ENCODE peak calls at places on chromosomes 12 and 14, in nine cellular contexts. C is choroid plexus epithelial cell, O is sigmoid colon, G is tibial artery, V is transverse colon, P is left ventricle myocardium inferior, J is epithelial cell of esophagus, F is uterus, U is Peyer's patch. D is an unnamed sample.

GRCh38 chr12:128137140-128137539 is 129.8 kb upstream of the TMEM132C start:
- DNase-seq in C (no peak), O (no peak), G (no peak), V (no peak), P (no peak), J (no peak), F (no peak), U (no peak), D (no peak)

GRCh38 chr14:91331761-91332447 is 85.7 kb downstream of the CCDC88C start:
- DNase-seq in C (no peak), O (no peak), G (no peak), V (peak), P (peak), J (no peak), F (no peak), U (peak), D (no peak)

GRCh38 chr14:67566908-67567307 is 33.2 kb downstream of the PIGH start:
- DNase-seq in C (peak), O (peak), G (peak), V (no peak), P (no peak), J (peak), F (no peak), U (peak), D (no peak)

GRCh38 chr12:9647825-9648700 is 21.4 kb upstream of the CLEC2D start:
- DNase-seq in C (peak), O (peak), G (peak), V (peak), P (peak), J (peak), F (peak), U (peak), D (peak)

GRCh38 chr14:54686219-54686870 is 119.4 kb downstream of the SAMD4A start:
- DNase-seq in C (peak), O (peak), G (peak), V (no peak), P (peak), J (peak), F (peak), U (no peak), D (no peak)

GRCh38 chr12:69534389-69534822 is 50.9 kb upstream of the CCT2 start:
- DNase-seq in C (peak), O (peak), G (peak), V (peak), P (no peak), J (peak), F (peak), U (no peak), D (peak)

GRCh38 chr12:25806271-25806670 is 152.2 kb upstream of the RASSF8 start:
- DNase-seq in C (peak), O (no peak), G (no peak), V (no peak), P (no peak), J (peak), F (no peak), U (no peak), D (no peak)

GRCh38 chr12:52249511-52250047 is 16.5 kb downstream of the KRT7 start:
- DNase-seq in C (no peak), O (peak), G (peak), V (no peak), P (no peak), J (no peak), F (no peak), U (no peak), D (no peak)

GRCh38 chr12:127162902-127163301 is 1104.1 kb upstream of the TMEM132C start:
- DNase-seq in C (peak), O (no peak), G (no peak), V (no peak), P (no peak), J (peak), F (no peak), U (no peak), D (peak)

GRCh38 chr14:65560340-65561027 is 148.0 kb downstream of the FUT8 start:
- DNase-seq in C (no peak), O (no peak), G (no peak), V (no peak), P (no peak), J (no peak), F (no peak), U (no peak), D (no peak)

GRCh38 chr14:53571589-53571988 is 385.0 kb downstream of the BMP4 start:
- DNase-seq in C (no peak), O (no peak), G (no peak), V (no peak), P (no peak), J (no peak), F (no peak), U (no peak), D (no peak)

GRCh38 chr14:70872678-70873020 is 34.6 kb upstream of the PCNX1 start:
- DNase-seq in C (no peak), O (no peak), G (no peak), V (no peak), P (no peak), J (no peak), F (no peak), U (no peak), D (no peak)
- H3K4me3 ChIP-seq in C (no peak), O (no peak), G (no peak), V (no peak), P (no peak), J (no peak), F (no peak), U (no peak), D (no peak)

DNA sequence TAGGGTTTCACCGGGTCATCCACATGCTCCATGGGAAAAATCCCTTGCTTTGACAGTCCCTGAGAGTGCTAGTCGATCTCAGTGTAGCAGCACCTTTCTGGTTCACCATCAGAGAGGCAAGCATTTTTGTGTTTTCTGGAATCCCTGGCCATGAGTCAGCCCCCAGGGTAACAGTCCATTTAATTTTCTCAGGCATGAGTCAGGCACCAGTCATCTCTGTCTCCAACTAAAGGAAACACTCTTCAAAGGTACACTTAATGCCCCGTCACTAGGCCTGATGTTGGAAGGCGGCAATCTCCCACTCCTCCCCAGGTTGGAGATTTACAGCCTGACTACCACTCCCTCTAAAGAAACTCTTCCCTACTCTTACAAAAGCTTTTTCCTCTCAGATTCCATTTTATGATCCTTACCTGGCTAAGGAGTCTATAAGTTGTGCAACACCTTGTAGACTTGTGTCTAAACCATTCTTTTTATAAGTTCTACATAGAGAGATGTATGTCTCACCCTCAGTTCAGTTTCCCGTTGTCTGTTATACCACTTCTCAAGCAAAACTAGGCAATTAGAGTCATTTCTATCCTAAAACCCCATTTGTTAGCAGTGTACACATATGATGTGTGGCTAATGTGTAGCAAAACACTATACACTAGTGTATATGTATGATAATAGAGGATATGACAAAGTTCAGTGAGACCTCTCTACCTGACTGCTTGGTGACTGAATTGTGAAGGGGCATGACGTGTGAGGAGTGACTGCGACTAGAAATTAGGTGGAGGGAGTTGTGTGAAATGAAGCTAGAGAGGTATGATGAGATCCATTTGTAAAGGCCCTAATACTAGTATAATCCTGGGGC is 24.6 kb downstream of the TMEM19 start:
- DNase-seq in C (peak), O (no peak), G (no peak), V (no peak), P (no peak), J (peak), F (no peak), U (no peak), D (no peak)
- H3K4me3 ChIP-seq in C (no peak), O (no peak), G (no peak), V (no peak), P (no peak), J (no peak), F (no peak), U (no peak), D (no peak)

GRCh38 chr12:122062832-122063690 is 15.5 kb upstream of the MLXIP start:
- DNase-seq in C (peak), O (peak), G (peak), V (peak), P (peak), J (peak), F (peak), U (peak), D (no peak)
- H3K4me3 ChIP-seq in C (peak), O (no peak), G (peak), V (no peak), P (peak), J (no peak), F (peak), U (no peak), D (no peak)

GRCh38 chr12:108595711-108596647 is 1.9 kb downstream of the TMEM119 start:
- DNase-seq in C (no peak), O (no peak), G (no peak), V (no peak), P (no peak), J (no peak), F (no peak), U (no peak), D (no peak)
- H3K4me3 ChIP-seq in C (no peak), O (no peak), G (no peak), V (no peak), P (no peak), J (no peak), F (no peak), U (no peak), D (no peak)

GRCh38 chr12:32535260-32535999 is 136.1 kb downstream of the FGD4 start:
- DNase-seq in C (peak), O (peak), G (peak), V (peak), P (peak), J (peak), F (peak), U (peak), D (peak)
- H3K4me3 ChIP-seq in C (peak), O (peak), G (peak), V (peak), P (peak), J (no peak), F (peak), U (peak), D (no peak)

GRCh38 chr12:95634622-95635621 is 83.6 kb upstream of the USP44 start:
- DNase-seq in C (peak), O (no peak), G (no peak), V (peak), P (no peak), J (peak), F (no peak), U (peak), D (no peak)
- H3K4me3 ChIP-seq in C (no peak), O (no peak), G (no peak), V (no peak), P (no peak), J (no peak), F (no peak), U (no peak), D (no peak)

DNA sequence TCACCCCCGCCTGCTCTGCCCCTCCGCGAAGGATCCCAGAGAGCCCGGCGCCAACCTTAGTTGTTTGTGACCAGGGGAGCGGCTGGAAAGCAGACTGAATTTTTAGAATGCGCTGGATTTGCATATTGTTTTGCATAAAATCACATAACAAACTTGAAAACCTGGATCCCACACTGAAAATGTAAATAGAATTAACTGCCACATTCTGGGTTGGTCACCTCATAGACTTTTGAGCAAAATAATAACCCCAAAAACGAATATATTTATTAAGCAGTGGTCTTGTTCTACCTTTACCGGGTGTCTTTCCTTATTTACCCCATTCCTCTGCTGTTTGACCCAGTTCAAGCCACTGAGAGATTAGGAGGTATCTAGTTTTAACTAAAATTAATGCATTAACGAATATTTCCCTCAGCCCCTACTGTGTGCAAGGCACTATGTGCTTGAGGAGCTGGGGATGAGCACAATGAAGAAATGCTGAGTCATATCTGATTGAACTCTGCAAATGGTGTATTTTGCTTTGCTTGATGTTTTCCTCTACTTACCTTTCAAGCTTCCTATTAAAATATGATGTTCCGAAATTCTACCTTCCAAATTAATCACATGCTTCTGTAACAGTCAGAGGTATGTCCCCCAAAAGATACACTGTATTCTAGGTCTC is 438 bp upstream of the EGLN3 start:
- DNase-seq in C (no peak), O (no peak), G (no peak), V (no peak), P (no peak), J (no peak), F (no peak), U (no peak), D (no peak)
- H3K4me3 ChIP-seq in C (peak), O (peak), G (peak), V (peak), P (peak), J (peak), F (peak), U (peak), D (peak)

GRCh38 chr14:22885975-22886374 is 3.0 kb downstream of the REM2 start:
- DNase-seq in C (no peak), O (no peak), G (peak), V (no peak), P (no peak), J (no peak), F (no peak), U (no peak), D (no peak)
- H3K4me3 ChIP-seq in C (no peak), O (no peak), G (peak), V (peak), P (peak), J (peak), F (peak), U (no peak), D (no peak)

DNA sequence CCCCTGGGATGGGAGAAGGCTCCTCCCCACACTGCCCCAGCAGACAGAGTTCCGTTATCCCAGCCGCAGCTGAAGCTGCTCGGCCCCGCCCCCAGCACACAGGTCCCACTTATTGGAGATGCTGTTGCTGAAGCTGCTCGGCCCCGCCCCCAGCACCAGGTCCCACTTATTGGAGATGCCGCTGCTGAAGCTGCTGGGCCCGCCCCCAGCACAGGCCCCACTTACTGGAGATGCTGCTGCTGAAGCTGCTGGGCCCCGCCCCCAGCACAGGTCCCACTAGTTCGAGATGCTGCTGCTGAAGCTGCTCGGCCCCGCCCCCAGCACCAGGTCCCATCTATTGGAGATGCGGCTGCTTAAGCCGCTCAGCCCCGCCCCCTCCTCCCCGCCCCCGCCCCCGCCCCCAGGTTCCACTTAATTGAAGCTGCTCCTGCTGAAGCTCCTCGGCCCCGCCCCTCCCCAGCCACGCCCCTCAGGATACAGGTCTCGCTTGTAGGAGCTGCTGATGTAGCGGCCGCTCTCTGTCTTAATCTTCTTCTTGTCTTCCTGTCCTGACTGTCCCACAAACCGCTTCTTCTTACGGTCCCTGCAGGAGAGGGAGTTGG is 12.0 kb downstream of the CFAP73 start:
- DNase-seq in C (no peak), O (no peak), G (no peak), V (no peak), P (no peak), J (peak), F (no peak), U (no peak), D (peak)
- H3K4me3 ChIP-seq in C (no peak), O (no peak), G (no peak), V (no peak), P (no peak), J (no peak), F (no peak), U (no peak), D (no peak)

D was measured in Jurkat, Clone E6-1.